ENCODE peak calls at places on chromosome 21, in six cellular contexts. One of them, this sample, is unnamed. For H3K9me2, the result is how much of the 10 kb centered on the place peaks cover.

GRCh38 chr21:17671733-17672132 is 59.0 kb upstream of the BTG3 start:
- DNase-seq in HCT116: no peak
- DNase-seq in Karpas-422: no peak
- DNase-seq in PC-3: no peak
- DNase-seq in SK-N-SH: no peak
- DNase-seq in GM23248: no peak
- DNase-seq in this sample: no peak

GRCh38 chr21:38735807-38736206 is 69.9 kb upstream of the ETS2 start:
- DNase-seq in Karpas-422: no peak
- DNase-seq in GM23248: no peak
- DNase-seq in HCT116: no peak
- DNase-seq in SK-N-SH: no peak
- DNase-seq in PC-3: no peak
- DNase-seq in this sample: no peak

GRCh38 chr21:20627594-20627993 is 370.6 kb upstream of the NCAM2 start:
- DNase-seq in Karpas-422: no peak
- DNase-seq in GM23248: no peak
- DNase-seq in SK-N-SH: no peak
- DNase-seq in PC-3: no peak
- DNase-seq in HCT116: no peak
- DNase-seq in this sample: no peak

GRCh38 chr21:46000182-46000730 is 18.7 kb downstream of the COL6A1 start:
- DNase-seq in GM23248: no peak
- DNase-seq in SK-N-SH: no peak
- DNase-seq in PC-3: no peak
- DNase-seq in HCT116: no peak
- DNase-seq in Karpas-422: no peak
- DNase-seq in this sample: no peak

GRCh38 chr21:32514275-32515055 is 70.9 kb downstream of the TCP10L start:
- DNase-seq in SK-N-SH: no peak
- DNase-seq in GM23248: no peak
- DNase-seq in HCT116: no peak
- DNase-seq in Karpas-422: no peak
- DNase-seq in PC-3: no peak
- DNase-seq in this sample: no peak

GRCh38 chr21:22154579-22155274 is 1156.5 kb downstream of the NCAM2 start:
- DNase-seq in GM23248: no peak
- DNase-seq in SK-N-SH: no peak
- DNase-seq in HCT116: no peak
- DNase-seq in Karpas-422: no peak
- DNase-seq in PC-3: no peak
- DNase-seq in this sample: no peak

GRCh38 chr21:14451520-14451919 is 68.6 kb upstream of the HSPA13 start:
- DNase-seq in GM23248: no peak
- DNase-seq in SK-N-SH: no peak
- DNase-seq in PC-3: no peak
- DNase-seq in HCT116: no peak
- DNase-seq in Karpas-422: no peak
- DNase-seq in this sample: no peak

GRCh38 chr21:34133802-34134201 is 60.4 kb downstream of the MRPS6 start:
- DNase-seq in Karpas-422: no peak
- DNase-seq in SK-N-SH: no peak
- DNase-seq in GM23248: no peak
- DNase-seq in PC-3: no peak
- DNase-seq in HCT116: no peak
- DNase-seq in this sample: no peak

GRCh38 chr21:18369115-18369514 is 34.5 kb downstream of the TMPRSS15 start:
- DNase-seq in SK-N-SH: peak
- DNase-seq in GM23248: no peak
- DNase-seq in Karpas-422: peak
- DNase-seq in HCT116: no peak
- DNase-seq in PC-3: peak
- DNase-seq in this sample: peak

GRCh38 chr21:38979271-38980196 is 173.8 kb downstream of the ETS2 start:
- DNase-seq in Karpas-422: no peak
- DNase-seq in GM23248: peak
- DNase-seq in PC-3: peak
- DNase-seq in HCT116: no peak
- DNase-seq in SK-N-SH: no peak
- DNase-seq in this sample: no peak

GRCh38 chr21:33551664-33552063 is 8.8 kb downstream of the SON start:
- DNase-seq in GM23248: no peak
- DNase-seq in Karpas-422: no peak
- DNase-seq in HCT116: no peak
- DNase-seq in PC-3: no peak
- DNase-seq in SK-N-SH: no peak
- DNase-seq in this sample: no peak

GRCh38 chr21:39258207-39258606 is 55.2 kb downstream of the BRWD1 start:
- DNase-seq in GM23248: no peak
- DNase-seq in Karpas-422: no peak
- DNase-seq in HCT116: no peak
- DNase-seq in SK-N-SH: no peak
- DNase-seq in PC-3: no peak
- DNase-seq in this sample: no peak

GRCh38 chr21:31490471-31490870 is 146.4 kb upstream of the TIAM1 start:
- DNase-seq in HCT116: no peak
- DNase-seq in GM23248: no peak
- DNase-seq in SK-N-SH: no peak
- DNase-seq in Karpas-422: peak
- DNase-seq in PC-3: no peak
- DNase-seq in this sample: no peak

GRCh38 chr21:39208624-39209333 is 25.5 kb upstream of the PSMG1 start:
- DNase-seq in SK-N-SH: no peak
- DNase-seq in GM23248: no peak
- DNase-seq in HCT116: no peak
- DNase-seq in PC-3: no peak
- DNase-seq in Karpas-422: no peak
- DNase-seq in this sample: no peak

GRCh38 chr21:30642564-30642963 is at the start of gene KRTAP20-3:
- DNase-seq in GM23248: no peak
- DNase-seq in Karpas-422: no peak
- DNase-seq in HCT116: no peak
- DNase-seq in SK-N-SH: no peak
- DNase-seq in PC-3: no peak
- DNase-seq in this sample: no peak

GRCh38 chr21:32131960-32132359 is 146.9 kb downstream of the MIS18A start:
- DNase-seq in Karpas-422: no peak
- DNase-seq in GM23248: peak
- DNase-seq in HCT116: no peak
- DNase-seq in SK-N-SH: no peak
- DNase-seq in PC-3: peak
- DNase-seq in this sample: no peak

GRCh38 chr21:43600642-43601397 is 58.5 kb downstream of the HSF2BP start:
- DNase-seq in SK-N-SH: peak
- DNase-seq in PC-3: peak
- DNase-seq in GM23248: peak
- DNase-seq in Karpas-422: no peak
- DNase-seq in HCT116: no peak
- DNase-seq in this sample: no peak
- H2AFZ ChIP-seq in SK-N-SH: peak
- H2AFZ ChIP-seq in PC-3: no peak
- H2AFZ ChIP-seq in GM23248: no peak
- H2AFZ ChIP-seq in Karpas-422: no peak
- H2AFZ ChIP-seq in HCT116: peak
- H2AFZ ChIP-seq in this sample: no peak

GRCh38 chr21:44424608-44425306 is 30.6 kb upstream of the LRRC3 start:
- DNase-seq in Karpas-422: no peak
- DNase-seq in PC-3: no peak
- DNase-seq in GM23248: no peak
- DNase-seq in SK-N-SH: no peak
- DNase-seq in HCT116: no peak
- DNase-seq in this sample: no peak
- H3K9me2 ChIP-seq in Karpas-422: under half
- H3K9me2 ChIP-seq in PC-3: under half
- H3K9me2 ChIP-seq in GM23248: under half
- H3K9me2 ChIP-seq in SK-N-SH: under half
- H3K9me2 ChIP-seq in HCT116: under half
- H3K9me2 ChIP-seq in this sample: under half

DNA sequence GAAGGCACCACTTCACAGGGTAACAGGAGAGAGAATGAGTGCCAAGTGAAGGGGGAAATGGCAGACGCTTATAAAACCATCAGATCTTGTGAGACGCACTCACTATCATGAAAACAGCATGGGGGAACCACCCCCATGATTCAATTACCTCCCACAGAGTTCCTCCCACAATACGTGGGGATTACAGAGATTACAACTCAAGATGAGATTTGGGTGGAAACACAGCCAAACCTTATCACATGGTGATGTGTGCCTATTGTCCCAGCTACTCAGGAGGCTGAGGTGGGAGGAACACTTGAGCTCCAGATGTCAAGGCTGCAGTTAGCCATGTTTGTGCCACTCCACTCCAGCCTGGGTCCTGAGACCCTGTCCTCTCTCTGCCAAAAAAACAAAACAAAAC is 56.0 kb upstream of the DSCAM start:
- DNase-seq in GM23248: no peak
- DNase-seq in Karpas-422: no peak
- DNase-seq in SK-N-SH: no peak
- DNase-seq in HCT116: no peak
- DNase-seq in PC-3: no peak
- DNase-seq in this sample: no peak
- H3K9ac ChIP-seq in GM23248: no peak
- H3K9ac ChIP-seq in Karpas-422: no peak
- H3K9ac ChIP-seq in SK-N-SH: no peak
- H3K9ac ChIP-seq in HCT116: no peak
- H3K9ac ChIP-seq in PC-3: no peak
- H3K9ac ChIP-seq in this sample: no peak

GRCh38 chr21:36541721-36542139 is 61.8 kb upstream of the CLDN14 start:
- DNase-seq in SK-N-SH: no peak
- DNase-seq in PC-3: no peak
- DNase-seq in GM23248: no peak
- DNase-seq in Karpas-422: no peak
- DNase-seq in HCT116: no peak
- DNase-seq in this sample: no peak

GRCh38 chr21:36540700-36541099 is 60.8 kb upstream of the CLDN14 start:
- DNase-seq in SK-N-SH: no peak
- DNase-seq in GM23248: no peak
- DNase-seq in HCT116: no peak
- DNase-seq in Karpas-422: no peak
- DNase-seq in PC-3: no peak
- DNase-seq in this sample: no peak

GRCh38 chr21:36543924-36544323 is 64.0 kb upstream of the CLDN14 start:
- DNase-seq in HCT116: no peak
- DNase-seq in Karpas-422: no peak
- DNase-seq in GM23248: no peak
- DNase-seq in PC-3: no peak
- DNase-seq in SK-N-SH: no peak
- DNase-seq in this sample: no peak

GRCh38 chr21:36544545-36544944 is 64.6 kb upstream of the CLDN14 start:
- DNase-seq in Karpas-422: no peak
- DNase-seq in HCT116: no peak
- DNase-seq in PC-3: no peak
- DNase-seq in GM23248: no peak
- DNase-seq in SK-N-SH: peak
- DNase-seq in this sample: no peak

GRCh38 chr21:36542312-36543101 is 62.6 kb upstream of the CLDN14 start:
- DNase-seq in GM23248: no peak
- DNase-seq in SK-N-SH: no peak
- DNase-seq in HCT116: no peak
- DNase-seq in Karpas-422: peak
- DNase-seq in PC-3: no peak
- DNase-seq in this sample: peak
- H2AFZ ChIP-seq in GM23248: no peak
- H2AFZ ChIP-seq in SK-N-SH: no peak
- H2AFZ ChIP-seq in HCT116: no peak
- H2AFZ ChIP-seq in Karpas-422: no peak
- H2AFZ ChIP-seq in PC-3: no peak
- H2AFZ ChIP-seq in this sample: peak

GRCh38 chr21:44907225-44907965 is 13.3 kb downstream of the ITGB2 start:
- DNase-seq in HCT116: no peak
- DNase-seq in PC-3: no peak
- DNase-seq in GM23248: no peak
- DNase-seq in Karpas-422: no peak
- DNase-seq in SK-N-SH: no peak
- DNase-seq in this sample: no peak
- H3K9me2 ChIP-seq in HCT116: under half
- H3K9me2 ChIP-seq in PC-3: under half
- H3K9me2 ChIP-seq in GM23248: under half
- H3K9me2 ChIP-seq in Karpas-422: under half
- H3K9me2 ChIP-seq in SK-N-SH: under half
- H3K9me2 ChIP-seq in this sample: under half

DNA sequence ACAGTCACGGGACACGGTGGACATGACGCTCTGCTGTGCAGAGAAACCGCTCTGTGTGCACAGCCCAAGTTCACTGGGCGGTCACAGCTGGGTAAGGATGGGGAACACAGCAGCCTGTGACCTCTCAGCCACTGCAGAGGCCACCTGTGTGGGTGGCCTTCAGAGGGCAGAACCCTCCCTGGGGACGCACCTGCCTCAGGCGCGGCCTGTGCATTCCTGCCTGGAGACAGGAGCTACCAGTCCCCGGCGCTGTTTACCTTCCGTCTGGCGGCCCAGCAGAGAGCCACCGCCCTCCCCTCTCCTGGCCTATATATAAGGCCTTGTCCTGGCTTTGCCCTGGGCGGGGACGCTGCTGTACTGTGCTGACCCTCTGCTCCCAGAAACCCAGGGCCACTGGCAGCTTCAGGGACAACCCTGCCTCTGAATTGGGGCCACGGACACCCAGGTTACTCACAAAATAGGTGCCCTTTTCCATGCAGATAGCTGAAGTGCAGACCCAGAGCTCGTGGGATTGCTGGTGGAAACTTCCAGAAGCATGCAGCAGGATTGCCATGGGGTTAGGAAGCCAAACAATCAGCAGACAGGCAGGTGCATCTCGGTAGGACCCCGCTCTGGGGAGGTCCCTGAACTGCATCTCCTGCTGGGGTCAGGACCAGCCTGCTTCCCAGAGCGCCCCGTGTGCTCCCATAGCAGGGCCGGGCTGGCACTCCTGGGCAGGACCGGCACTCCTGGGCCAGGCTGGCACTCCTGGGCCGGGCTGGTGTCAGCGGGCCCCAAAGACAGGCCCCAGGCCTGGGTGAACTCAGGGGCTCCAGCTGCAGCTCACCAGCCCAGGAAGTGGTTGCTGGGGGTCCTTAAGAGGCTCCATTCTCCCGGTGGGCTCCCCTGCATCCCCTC is 83.6 kb downstream of the SIK1 start:
- DNase-seq in PC-3: peak
- DNase-seq in Karpas-422: no peak
- DNase-seq in GM23248: no peak
- DNase-seq in HCT116: no peak
- DNase-seq in SK-N-SH: no peak
- DNase-seq in this sample: no peak
- H3K9ac ChIP-seq in PC-3: no peak
- H3K9ac ChIP-seq in Karpas-422: no peak
- H3K9ac ChIP-seq in GM23248: no peak
- H3K9ac ChIP-seq in HCT116: no peak
- H3K9ac ChIP-seq in SK-N-SH: no peak
- H3K9ac ChIP-seq in this sample: no peak

This sample was measured in MM.1S.